ENCODE peak calls at places on chromosomes 1 and 21, in eight cellular contexts. E is mucosa of descending colon; I is fibroblast of lung; H is H1; R is pancreas; X is adrenal gland; S is CD8-positive, alpha-beta T cell; Z is endothelial cell of umbilical vein. T is an unnamed sample. For H3K36me3, the result is how much of the 10 kb centered on the place peaks cover.

GRCh38 chr1:67809887-67810286 is 23.4 kb downstream of the GNG12 start:
- DNase-seq in R (no peak), Z (peak), S (no peak), X (no peak), H (no peak), E (no peak), I (no peak), T (no peak)

GRCh38 chr1:8217011-8217711 is 100.8 kb upstream of the SLC45A1 start:
- DNase-seq in I (no peak), H (no peak), Z (peak), S (peak), E (no peak), X (peak), R (peak), T (peak)

GRCh38 chr1:145701306-145701862 is 5.8 kb downstream of the PDZK1 start:
- DNase-seq in R (no peak), H (no peak), X (no peak), I (no peak), E (no peak), Z (no peak), S (no peak), T (no peak)

GRCh38 chr21:34890258-34890723 is 158.8 kb downstream of the RUNX1 start:
- DNase-seq in H (no peak), I (no peak), R (no peak), E (no peak), S (no peak), X (no peak), Z (no peak), T (no peak)

GRCh38 chr1:214603819-214604252 is 841 bp downstream of the CENPF start:
- DNase-seq in I (no peak), H (no peak), Z (peak), X (no peak), R (no peak), E (no peak), S (no peak), T (no peak)

GRCh38 chr1:216331211-216331610 is 92.0 kb downstream of the USH2A start:
- DNase-seq in E (no peak), H (no peak), Z (no peak), X (no peak), R (no peak), S (no peak), I (no peak), T (no peak)

GRCh38 chr1:15213333-15213732 is 33.7 kb upstream of the FHAD1 start:
- DNase-seq in E (no peak), Z (no peak), X (peak), I (peak), R (no peak), H (no peak), S (no peak), T (peak)

GRCh38 chr1:187840557-187840956 is 1011.8 kb downstream of the PLA2G4A start:
- DNase-seq in H (no peak), X (no peak), Z (no peak), I (no peak), E (no peak), R (no peak), S (no peak), T (no peak)

GRCh38 chr1:34175737-34176136 is 970 bp upstream of the C1orf94 start:
- DNase-seq in Z (no peak), E (no peak), I (no peak), H (no peak), X (no peak), S (no peak), R (no peak), T (no peak)

GRCh38 chr1:41714613-41715389 is 203.9 kb downstream of the HIVEP3 start:
- DNase-seq in X (no peak), S (no peak), E (no peak), R (no peak), H (no peak), I (no peak), Z (no peak), T (no peak)

GRCh38 chr1:98458514-98459259 is 202.8 kb upstream of the SNX7 start:
- DNase-seq in H (peak), Z (no peak), I (no peak), X (no peak), E (peak), R (no peak), S (no peak), T (no peak)

GRCh38 chr1:178037510-178038253 is 56.2 kb upstream of the RASAL2 start:
- DNase-seq in X (peak), I (peak), S (no peak), H (peak), Z (peak), E (peak), R (peak), T (peak)

GRCh38 chr1:66576645-66577044 is 42.7 kb downstream of the SGIP1 start:
- DNase-seq in E (no peak), Z (peak), X (peak), H (no peak), R (no peak), I (peak), S (no peak), T (no peak)

GRCh38 chr1:80534606-80535360 is 1266.0 kb upstream of the ADGRL2 start:
- DNase-seq in Z (no peak), S (no peak), E (no peak), H (no peak), I (peak), X (no peak), R (no peak), T (no peak)

GRCh38 chr1:229093546-229094336 is 177.2 kb upstream of the RAB4A start:
- DNase-seq in I (no peak), S (no peak), H (peak), X (no peak), E (no peak), Z (no peak), R (peak), T (peak)

GRCh38 chr1:66464802-66465201 is 69.2 kb upstream of the SGIP1 start:
- DNase-seq in Z (peak), S (no peak), E (no peak), I (peak), H (no peak), X (no peak), R (no peak), T (no peak)

GRCh38 chr1:84247425-84248220 is 53.9 kb upstream of the SAMD13 start:
- DNase-seq in I (peak), X (no peak), H (no peak), E (no peak), Z (no peak), S (no peak), R (no peak), T (no peak)

GRCh38 chr1:64983110-64983509 is 16.8 kb upstream of the JAK1 start:
- DNase-seq in I (no peak), E (no peak), R (no peak), H (no peak), S (no peak), X (peak), Z (no peak), T (no peak)

GRCh38 chr1:182120411-182121258 is 59.1 kb upstream of the ZNF648 start:
- DNase-seq in I (no peak), Z (no peak), E (peak), X (peak), H (no peak), S (no peak), R (peak), T (peak)

GRCh38 chr1:39154553-39155361 is 49.7 kb upstream of the MACF1 start:
- DNase-seq in Z (peak), S (no peak), R (no peak), H (no peak), X (peak), I (peak), E (no peak), T (no peak)

GRCh38 chr1:39167632-39168209 is 36.8 kb upstream of the MACF1 start:
- DNase-seq in H (no peak), X (no peak), E (no peak), Z (no peak), R (no peak), S (no peak), I (peak), T (no peak)

GRCh38 chr1:160925652-160926241 is 28.9 kb downstream of the ITLN2 start:
- DNase-seq in R (no peak), X (no peak), Z (no peak), S (no peak), H (no peak), E (no peak), I (no peak), T (no peak)

GRCh38 chr1:1304331-1305299 is 3.1 kb downstream of the ACAP3 start:
- DNase-seq in Z (no peak), S (no peak), H (no peak), I (peak), X (peak), E (peak), R (peak), T (peak)

GRCh38 chr1:216793303-216793702 is 70.1 kb upstream of the ESRRG start:
- DNase-seq in I (no peak), S (no peak), Z (no peak), E (no peak), H (no peak), X (no peak), R (no peak), T (no peak)

GRCh38 chr1:29121951-29122661 is 1.6 kb downstream of the TMEM200B start:
- DNase-seq in I (peak), Z (peak), H (peak), S (no peak), X (peak), R (no peak), E (no peak), T (no peak)

GRCh38 chr21:35359076-35359475 is 310.0 kb upstream of the RUNX1 start:
- DNase-seq in Z (no peak), X (no peak), E (no peak), I (no peak), S (no peak), H (no peak), R (no peak), T (no peak)

GRCh38 chr1:158153179-158153578 is 27.5 kb upstream of the CD1D start:
- DNase-seq in E (no peak), R (no peak), H (no peak), X (no peak), S (no peak), Z (no peak), I (no peak), T (no peak)

GRCh38 chr1:201499795-201500669 is 6.9 kb downstream of the CSRP1 start:
- DNase-seq in H (no peak), S (no peak), X (no peak), R (no peak), I (no peak), Z (no peak), E (no peak), T (no peak)
- H3K4me3 ChIP-seq in H (no peak), S (no peak), X (no peak), R (no peak), I (peak), Z (no peak), E (no peak), T (no peak)

DNA sequence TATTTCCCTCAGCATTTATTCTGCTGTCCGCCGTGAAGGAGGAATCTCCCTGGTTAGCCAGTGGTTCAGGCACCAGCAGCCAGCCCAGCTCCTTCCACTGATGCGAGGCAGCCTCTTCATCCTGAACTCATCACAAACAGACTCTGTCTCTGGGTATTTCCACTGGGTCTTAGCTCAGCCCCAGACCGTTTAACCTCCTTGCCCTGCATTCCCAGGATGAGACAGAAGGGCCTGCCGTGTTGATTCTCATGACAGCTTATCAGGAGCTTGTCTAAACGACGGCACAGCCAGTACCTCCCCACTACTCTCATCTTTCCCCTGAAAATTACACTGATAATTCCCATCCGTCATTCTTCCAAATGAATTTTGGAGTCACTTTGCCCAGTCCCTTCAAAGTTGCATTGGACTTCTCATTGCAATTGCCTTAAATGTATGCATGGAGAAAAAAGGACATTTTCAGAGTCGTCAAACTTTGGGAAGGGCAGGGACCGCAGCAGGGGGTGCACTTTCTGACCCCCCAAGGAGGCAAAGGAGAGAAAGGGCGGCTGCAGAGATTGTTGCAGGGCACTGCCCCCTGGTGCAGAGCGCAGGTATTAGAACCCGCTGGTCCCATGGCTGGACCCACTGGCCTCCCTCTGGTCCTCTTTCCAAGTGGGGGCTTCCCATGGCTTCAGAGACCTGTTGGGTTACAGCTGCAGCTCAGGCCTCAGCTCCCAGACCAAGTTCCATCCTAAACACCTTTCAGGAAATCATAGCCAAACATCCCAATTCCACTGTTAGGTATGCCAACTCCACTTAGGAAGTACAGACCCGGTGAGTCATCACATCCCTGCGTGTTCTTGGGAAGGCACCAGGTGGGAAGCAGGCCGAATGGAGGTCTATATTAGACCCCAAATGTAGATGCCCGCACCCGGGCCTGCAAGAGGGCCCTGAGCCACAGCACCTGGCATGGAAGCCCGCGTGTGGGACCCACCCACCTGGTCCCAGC is 3.7 kb upstream of the MEGF6 start:
- DNase-seq in E (no peak), Z (peak), R (no peak), X (no peak), I (no peak), S (peak), H (no peak), T (peak)
- TF ChIP-seq CTCF in E (peak), Z (peak), R (no peak), X (peak), I (peak), S (no peak), H (peak), T (peak)

DNA sequence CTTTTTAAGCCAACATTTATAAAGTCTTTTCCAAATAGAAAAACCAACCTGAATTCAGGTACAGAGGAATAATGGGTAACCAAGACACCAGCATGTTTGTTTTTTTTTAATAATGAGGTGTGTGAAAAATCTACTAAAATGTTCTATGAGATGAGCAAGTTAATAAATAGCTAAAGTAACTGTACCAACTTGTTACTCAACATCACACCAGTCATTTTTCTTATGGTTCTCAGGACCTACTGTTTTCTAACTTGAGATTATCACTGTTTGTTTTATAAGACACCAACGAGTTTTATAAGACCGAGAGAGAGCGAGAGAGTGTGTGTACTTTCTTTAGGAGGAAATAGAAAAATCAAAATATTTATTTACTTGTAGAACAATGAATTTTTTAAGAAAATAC is 12.4 kb downstream of the ELK4 start:
- DNase-seq in Z (no peak), I (no peak), E (no peak), X (no peak), H (no peak), R (no peak), S (no peak), T (no peak)
- H3K36me3 ChIP-seq in Z (under half), I (under half), E (under half), X (under half), H (under half), R (under half), S (under half), T (half or more)

GRCh38 chr1:151130837-151131586 is 15.4 kb downstream of the SEMA6C start:
- DNase-seq in X (peak), I (peak), R (peak), E (peak), H (peak), S (peak), Z (peak), T (peak)
- H3K4me3 ChIP-seq in X (no peak), I (peak), R (peak), E (no peak), H (peak), S (peak), Z (peak), T (peak)

GRCh38 chr1:226736908-226737818 is 1.9 kb downstream of the ITPKB start:
- DNase-seq in X (peak), E (peak), I (peak), H (no peak), S (peak), R (peak), Z (peak), T (peak)
- TF ChIP-seq CTCF in X (no peak), E (no peak), I (no peak), H (no peak), S (no peak), R (no peak), Z (peak), T (no peak)